ENCODE peak calls at places on chromosome 11, in nine cellular contexts. One of them, this sample, is unnamed.

GRCh38 chr11:86804871-86805415 is 4.6 kb downstream of the PRSS23 start:
- DNase-seq in cardiac septum: no peak
- DNase-seq in NCI-H2171: no peak
- DNase-seq in AG08395: no peak
- DNase-seq in choroid plexus epithelial cell: no peak
- DNase-seq in endothelial cell: no peak
- DNase-seq in naive thymus-derived CD8-positive, alpha-beta T cell: no peak
- DNase-seq in GM03348: no peak
- DNase-seq in stomach: no peak
- DNase-seq in this sample: no peak

GRCh38 chr11:17786824-17787525 is 52.4 kb downstream of the KCNC1 start:
- DNase-seq in cardiac septum: no peak
- DNase-seq in NCI-H2171: no peak
- DNase-seq in AG08395: peak
- DNase-seq in choroid plexus epithelial cell: peak
- DNase-seq in endothelial cell: no peak
- DNase-seq in naive thymus-derived CD8-positive, alpha-beta T cell: no peak
- DNase-seq in GM03348: peak
- DNase-seq in stomach: no peak
- DNase-seq in this sample: no peak

GRCh38 chr11:19281041-19281440 is 40.3 kb upstream of the E2F8 start:
- DNase-seq in cardiac septum: no peak
- DNase-seq in NCI-H2171: no peak
- DNase-seq in AG08395: no peak
- DNase-seq in choroid plexus epithelial cell: no peak
- DNase-seq in endothelial cell: no peak
- DNase-seq in naive thymus-derived CD8-positive, alpha-beta T cell: no peak
- DNase-seq in GM03348: no peak
- DNase-seq in stomach: no peak
- DNase-seq in this sample: no peak

GRCh38 chr11:20397281-20397680 is 9.8 kb downstream of the PRMT3 start:
- DNase-seq in cardiac septum: no peak
- DNase-seq in NCI-H2171: no peak
- DNase-seq in AG08395: peak
- DNase-seq in choroid plexus epithelial cell: peak
- DNase-seq in endothelial cell: peak
- DNase-seq in naive thymus-derived CD8-positive, alpha-beta T cell: no peak
- DNase-seq in GM03348: peak
- DNase-seq in stomach: no peak
- DNase-seq in this sample: peak

GRCh38 chr11:103007521-103007920 is 52.0 kb upstream of the MMP13 start:
- DNase-seq in cardiac septum: no peak
- DNase-seq in NCI-H2171: no peak
- DNase-seq in AG08395: peak
- DNase-seq in choroid plexus epithelial cell: no peak
- DNase-seq in endothelial cell: no peak
- DNase-seq in naive thymus-derived CD8-positive, alpha-beta T cell: no peak
- DNase-seq in GM03348: peak
- DNase-seq in stomach: no peak
- DNase-seq in this sample: no peak

GRCh38 chr11:58596621-58597020 is 17.8 kb downstream of the ZFP91 start:
- DNase-seq in cardiac septum: no peak
- DNase-seq in NCI-H2171: no peak
- DNase-seq in AG08395: no peak
- DNase-seq in choroid plexus epithelial cell: no peak
- DNase-seq in endothelial cell: no peak
- DNase-seq in naive thymus-derived CD8-positive, alpha-beta T cell: no peak
- DNase-seq in GM03348: no peak
- DNase-seq in stomach: no peak
- DNase-seq in this sample: no peak

GRCh38 chr11:113247231-113247630 is 67.2 kb upstream of the TTC12 start:
- DNase-seq in cardiac septum: no peak
- DNase-seq in NCI-H2171: no peak
- DNase-seq in AG08395: no peak
- DNase-seq in choroid plexus epithelial cell: no peak
- DNase-seq in endothelial cell: no peak
- DNase-seq in naive thymus-derived CD8-positive, alpha-beta T cell: no peak
- DNase-seq in GM03348: no peak
- DNase-seq in stomach: no peak
- DNase-seq in this sample: no peak

GRCh38 chr11:133052537-133052936 is 479.8 kb downstream of the OPCML start:
- DNase-seq in cardiac septum: no peak
- DNase-seq in NCI-H2171: no peak
- DNase-seq in AG08395: no peak
- DNase-seq in choroid plexus epithelial cell: no peak
- DNase-seq in endothelial cell: no peak
- DNase-seq in naive thymus-derived CD8-positive, alpha-beta T cell: no peak
- DNase-seq in GM03348: no peak
- DNase-seq in stomach: no peak
- DNase-seq in this sample: no peak

GRCh38 chr11:104183572-104183971 is 19.6 kb upstream of the PDGFD start:
- DNase-seq in cardiac septum: no peak
- DNase-seq in NCI-H2171: no peak
- DNase-seq in AG08395: peak
- DNase-seq in choroid plexus epithelial cell: no peak
- DNase-seq in endothelial cell: no peak
- DNase-seq in naive thymus-derived CD8-positive, alpha-beta T cell: no peak
- DNase-seq in GM03348: no peak
- DNase-seq in stomach: no peak
- DNase-seq in this sample: no peak

GRCh38 chr11:119585038-119585666 is 143.8 kb downstream of the NECTIN1 start:
- DNase-seq in cardiac septum: no peak
- DNase-seq in NCI-H2171: peak
- DNase-seq in AG08395: no peak
- DNase-seq in choroid plexus epithelial cell: peak
- DNase-seq in endothelial cell: peak
- DNase-seq in naive thymus-derived CD8-positive, alpha-beta T cell: no peak
- DNase-seq in GM03348: no peak
- DNase-seq in stomach: peak
- DNase-seq in this sample: no peak

GRCh38 chr11:118893662-118894061 is 10.0 kb downstream of the CXCR5 start:
- DNase-seq in cardiac septum: no peak
- DNase-seq in NCI-H2171: no peak
- DNase-seq in AG08395: no peak
- DNase-seq in choroid plexus epithelial cell: no peak
- DNase-seq in endothelial cell: no peak
- DNase-seq in naive thymus-derived CD8-positive, alpha-beta T cell: no peak
- DNase-seq in GM03348: no peak
- DNase-seq in stomach: no peak
- DNase-seq in this sample: no peak

GRCh38 chr11:35112056-35112845 is 26.7 kb upstream of the CD44 start:
- DNase-seq in cardiac septum: no peak
- DNase-seq in NCI-H2171: peak
- DNase-seq in AG08395: no peak
- DNase-seq in choroid plexus epithelial cell: peak
- DNase-seq in endothelial cell: no peak
- DNase-seq in naive thymus-derived CD8-positive, alpha-beta T cell: no peak
- DNase-seq in GM03348: no peak
- DNase-seq in stomach: no peak
- DNase-seq in this sample: no peak

GRCh38 chr11:20084921-20085814 is 75.1 kb downstream of the DBX1 start:
- DNase-seq in cardiac septum: no peak
- DNase-seq in NCI-H2171: no peak
- DNase-seq in AG08395: no peak
- DNase-seq in choroid plexus epithelial cell: peak
- DNase-seq in endothelial cell: no peak
- DNase-seq in naive thymus-derived CD8-positive, alpha-beta T cell: no peak
- DNase-seq in GM03348: no peak
- DNase-seq in stomach: no peak
- DNase-seq in this sample: no peak

GRCh38 chr11:115652501-115652900 is 148.3 kb upstream of the CADM1 start:
- DNase-seq in cardiac septum: no peak
- DNase-seq in NCI-H2171: no peak
- DNase-seq in AG08395: no peak
- DNase-seq in choroid plexus epithelial cell: no peak
- DNase-seq in endothelial cell: no peak
- DNase-seq in naive thymus-derived CD8-positive, alpha-beta T cell: no peak
- DNase-seq in GM03348: no peak
- DNase-seq in stomach: no peak
- DNase-seq in this sample: no peak

GRCh38 chr11:34002420-34002819 is 49.1 kb upstream of the CAPRIN1 start:
- DNase-seq in cardiac septum: no peak
- DNase-seq in NCI-H2171: peak
- DNase-seq in AG08395: no peak
- DNase-seq in choroid plexus epithelial cell: no peak
- DNase-seq in endothelial cell: no peak
- DNase-seq in naive thymus-derived CD8-positive, alpha-beta T cell: no peak
- DNase-seq in GM03348: no peak
- DNase-seq in stomach: peak
- DNase-seq in this sample: no peak

GRCh38 chr11:63535734-63536133 is 874 bp upstream of the PLAAT4 start:
- DNase-seq in cardiac septum: no peak
- DNase-seq in NCI-H2171: no peak
- DNase-seq in AG08395: no peak
- DNase-seq in choroid plexus epithelial cell: no peak
- DNase-seq in endothelial cell: no peak
- DNase-seq in naive thymus-derived CD8-positive, alpha-beta T cell: no peak
- DNase-seq in GM03348: no peak
- DNase-seq in stomach: no peak
- DNase-seq in this sample: peak

GRCh38 chr11:64536396-64536935 is 54.6 kb upstream of the SLC22A12 start:
- DNase-seq in cardiac septum: peak
- DNase-seq in NCI-H2171: no peak
- DNase-seq in AG08395: peak
- DNase-seq in choroid plexus epithelial cell: peak
- DNase-seq in endothelial cell: no peak
- DNase-seq in naive thymus-derived CD8-positive, alpha-beta T cell: no peak
- DNase-seq in GM03348: no peak
- DNase-seq in stomach: no peak
- DNase-seq in this sample: no peak